ENCODE peak calls at places on chromosomes 3 and 15, in six cellular contexts. S is LoVo; M is suprapubic skin; G is HEK293T; W is COLO829; L is effector CD4-positive, alpha-beta T cell. T is an unnamed sample.

GRCh38 chr15:60392986-60393811 is 4.6 kb downstream of the ANXA2 start:
- DNase-seq in L (no peak), G (peak), S (peak), W (peak), M (peak), T (peak)

GRCh38 chr15:45645026-45645980 is 10.5 kb downstream of the SQOR start:
- DNase-seq in W (no peak), S (peak), G (no peak), M (no peak), L (no peak), T (no peak)

GRCh38 chr15:100873029-100873677 is 6.5 kb upstream of the ALDH1A3 start:
- DNase-seq in L (peak), M (peak), G (peak), W (peak), S (peak), T (peak)

GRCh38 chr15:40343512-40343911 is 2.8 kb upstream of the CCDC9B start:
- DNase-seq in M (no peak), G (no peak), L (no peak), S (no peak), W (no peak), T (peak)

GRCh38 chr3:101898752-101899169 is 49.4 kb downstream of the NFKBIZ start:
- DNase-seq in L (no peak), M (no peak), S (no peak), G (no peak), W (no peak), T (no peak)

GRCh38 chr15:74843891-74844299 is 939 bp upstream of the ULK3 start:
- DNase-seq in G (no peak), S (no peak), W (no peak), M (no peak), L (no peak), T (no peak)

GRCh38 chr3:126352476-126353454 is 4.4 kb downstream of the KLF15 start:
- DNase-seq in S (no peak), L (no peak), W (no peak), M (peak), G (no peak), T (no peak)

GRCh38 chr15:78313383-78313782 is 14.0 kb upstream of the SKIC8 start:
- DNase-seq in M (no peak), L (no peak), W (no peak), G (no peak), S (no peak), T (no peak)

GRCh38 chr3:32531010-32531647 is 28.5 kb upstream of the CMTM6 start:
- DNase-seq in G (no peak), M (no peak), W (no peak), S (no peak), L (no peak), T (no peak)

GRCh38 chr15:87733005-87733404 is 523.5 kb downstream of the NTRK3 start:
- DNase-seq in S (no peak), G (no peak), L (no peak), W (no peak), M (no peak), T (no peak)

GRCh38 chr15:32959077-32959476 is 235.4 kb downstream of the FMN1 start:
- DNase-seq in M (no peak), S (no peak), L (no peak), W (no peak), G (no peak), T (no peak)

GRCh38 chr3:159804726-159805410 is 183.8 kb upstream of the IL12A start:
- DNase-seq in W (peak), L (no peak), S (peak), G (peak), M (no peak), T (peak)

GRCh38 chr3:190319660-190320059 is 2.6 kb downstream of the CLDN1 start:
- DNase-seq in G (no peak), M (no peak), L (no peak), W (no peak), S (peak), T (peak)

GRCh38 chr3:12005951-12006625 is 1.9 kb downstream of the SYN2 start:
- DNase-seq in G (no peak), M (no peak), L (no peak), S (no peak), W (no peak), T (no peak)

GRCh38 chr3:179958759-179959158 is 78.0 kb downstream of the PEX5L start:
- DNase-seq in L (no peak), M (no peak), S (no peak), G (no peak), W (no peak), T (no peak)

GRCh38 chr3:39671116-39671515 is 138.3 kb upstream of the MYRIP start:
- DNase-seq in L (no peak), G (no peak), M (no peak), W (no peak), S (no peak), T (no peak)

T was measured in PC-9.